ENCODE peak calls at places on chromosomes 4 and X, in five cellular contexts. P is foreskin fibroblast, L is mammary epithelial cell, C is GM23338, N is IMR-90. U is an unnamed sample.

GRCh38 chrX:119425050-119425449 is 25.9 kb downstream of the SLC25A43 start:
- DNase-seq in N (no peak), L (no peak), C (no peak), P (no peak), U (no peak)

GRCh38 chr4:56821394-56822263 is at the start of gene SPINK2:
- DNase-seq in P (no peak), C (peak; percentile 93), N (no peak), L (no peak), U (peak; percentile 35)

GRCh38 chrX:110397904-110398303 is 39.3 kb downstream of the RTL9 start:
- DNase-seq in N (no peak), P (no peak), L (no peak), C (peak; percentile 29), U (no peak)

GRCh38 chr4:10093801-10094552 is 22.6 kb downstream of the WDR1 start:
- DNase-seq in C (no peak), N (peak; percentile 89), P (peak; percentile 65), L (peak; percentile 60), U (peak; percentile 38)

GRCh38 chr4:123415977-123416376 is 19.4 kb downstream of the SPRY1 start:
- DNase-seq in P (peak; percentile 31), C (no peak), L (peak; percentile 56), N (peak; percentile 45), U (peak; percentile 60)

GRCh38 chrX:70479197-70479969 is 34.7 kb downstream of the DLG3 start:
- DNase-seq in L (peak; percentile 60), N (peak; percentile 83), P (peak; percentile 41), C (no peak), U (peak; percentile 78)

GRCh38 chr4:113405874-113406722 is 355.4 kb downstream of the CAMK2D start:
- DNase-seq in L (no peak), C (no peak), N (no peak), P (no peak), U (no peak)

GRCh38 chr4:88341227-88342192 is 37.1 kb upstream of the HERC6 start:
- DNase-seq in L (peak; percentile 77), C (no peak), N (peak; percentile 95), P (peak; percentile 91), U (peak; percentile 88)

GRCh38 chr4:8181844-8182243 is 17.2 kb upstream of the SH3TC1 start:
- DNase-seq in L (no peak), N (no peak), C (no peak), P (no peak), U (no peak)

DNA sequence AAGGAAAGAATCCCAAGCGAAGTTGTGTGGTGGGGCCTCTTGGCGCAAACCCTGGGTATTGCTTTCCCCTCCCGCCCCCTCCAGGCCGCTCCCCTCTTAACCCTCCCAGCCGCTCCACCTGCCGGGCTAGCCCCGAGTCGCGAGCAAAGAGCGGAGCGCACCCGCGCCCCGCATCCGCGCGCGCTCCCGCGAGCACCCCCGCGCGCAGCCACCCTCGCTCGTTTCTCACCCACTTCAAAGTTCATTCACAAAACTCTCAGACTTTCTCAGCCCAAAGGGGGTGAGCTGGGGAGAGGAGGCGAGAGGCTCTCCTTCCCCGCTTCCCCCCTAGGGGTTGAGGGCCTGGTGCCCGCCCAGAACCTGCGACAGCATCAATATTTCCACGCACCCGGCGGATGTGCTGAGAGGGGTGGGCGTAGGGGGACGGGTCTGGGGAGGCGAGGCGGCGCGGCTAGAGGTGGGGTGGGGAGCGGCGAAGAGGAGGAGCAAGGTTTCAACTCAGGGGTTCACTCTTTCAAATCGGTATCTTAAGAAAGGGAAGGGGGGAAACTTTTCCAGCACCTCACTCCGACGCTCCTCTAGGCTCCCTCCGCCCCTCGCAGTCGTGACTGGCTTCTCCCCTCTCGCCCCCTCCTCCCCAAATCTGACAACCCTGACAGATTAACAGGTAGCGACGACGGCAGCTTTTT is 1.8 kb downstream of the MAML3 start:
- DNase-seq in C (peak; percentile 79), N (no peak), L (no peak), P (peak; percentile 57), U (no peak)
- TF ChIP-seq CTCF in C (peak; percentile 48), N (peak; percentile 23), L (no peak), P (peak; percentile 6), U (peak; percentile 23)

GRCh38 chr4:55397024-55397520 is 1.3 kb downstream of the TMEM165 start:
- DNase-seq in L (peak; percentile 29), P (no peak), N (no peak), C (no peak), U (no peak)

GRCh38 chr4:55397521-55398321 is 2.0 kb downstream of the TMEM165 start:
- DNase-seq in C (no peak), L (peak; percentile 86), N (peak; percentile 90), P (peak; percentile 64), U (peak; percentile 90)

GRCh38 chr4:55398966-55399365 is 3.2 kb downstream of the TMEM165 start:
- DNase-seq in L (peak; percentile 13), C (no peak), P (no peak), N (peak; percentile 22), U (no peak)

GRCh38 chr4:55399581-55399980 is 3.8 kb downstream of the TMEM165 start:
- DNase-seq in P (no peak), N (no peak), C (no peak), L (no peak), U (no peak)

GRCh38 chr4:55398461-55398860 is 2.7 kb downstream of the TMEM165 start:
- DNase-seq in C (no peak), P (no peak), L (peak; percentile 83), N (peak; percentile 75), U (peak; percentile 95)
- H3K4me3 ChIP-seq in C (peak overlapping the region; percentile 92), P (peak overlapping the region; percentile 78), L (peak overlapping the region; percentile 74), N (peak overlapping the region; percentile 99), U (peak overlapping the region; percentile 82)

GRCh38 chrX:40244980-40245379 is 147.2 kb upstream of the BCOR start:
- DNase-seq in C (no peak), L (no peak), N (peak; percentile 14), P (no peak), U (no peak)

GRCh38 chrX:40244116-40244515 is 146.4 kb upstream of the BCOR start:
- DNase-seq in N (no peak), L (no peak), C (no peak), P (no peak), U (no peak)

GRCh38 chrX:40243699-40244098 is 145.9 kb upstream of the BCOR start:
- DNase-seq in L (peak; percentile 5), N (no peak), P (no peak), C (no peak), U (no peak)

GRCh38 chrX:40247382-40247781 is 149.6 kb upstream of the BCOR start:
- DNase-seq in P (no peak), N (no peak), L (no peak), C (no peak), U (no peak)

GRCh38 chrX:40245411-40246140 is 147.8 kb upstream of the BCOR start:
- DNase-seq in L (no peak), P (no peak), N (no peak), C (no peak), U (peak; percentile 5)
- TF ChIP-seq CTCF in L (no peak), P (no peak), N (no peak), C (no peak), U (no peak)

DNA sequence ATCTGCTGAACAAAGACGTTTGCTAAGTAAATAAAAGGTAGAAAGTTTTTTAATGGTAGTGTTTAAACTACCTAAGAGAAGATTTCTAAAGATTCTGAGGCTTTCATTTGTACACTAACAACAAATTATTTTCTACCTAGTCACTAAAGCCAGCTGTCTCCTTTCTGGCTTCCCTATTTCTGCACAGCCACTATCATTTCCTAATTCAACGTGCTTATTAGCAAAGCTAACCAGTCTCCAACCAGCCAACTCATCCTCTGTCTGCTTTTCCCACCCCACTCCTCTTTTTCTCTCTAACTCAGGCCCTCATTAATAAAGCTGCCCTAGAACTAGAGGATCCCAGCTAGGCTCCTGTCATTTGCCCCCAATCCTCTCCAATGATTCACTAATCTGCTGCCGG is 118.2 kb downstream of the ZNF827 start:
- DNase-seq in L (no peak), C (no peak), N (peak; percentile 40), P (no peak), U (no peak)
- H3K4me3 ChIP-seq in L (no peak overlapping the region), C (no peak overlapping the region), N (no peak overlapping the region), P (no peak overlapping the region), U (no peak overlapping the region)

GRCh38 chr4:3009422-3009821 is 46.1 kb downstream of the GRK4 start:
- DNase-seq in C (peak; percentile 68), N (no peak), P (peak; percentile 63), L (peak; percentile 65), U (peak; percentile 82)
- TF ChIP-seq CTCF in C (peak; percentile 43), N (peak; percentile 24), P (peak; percentile 22), L (peak; percentile 11), U (peak; percentile 43)

DNA sequence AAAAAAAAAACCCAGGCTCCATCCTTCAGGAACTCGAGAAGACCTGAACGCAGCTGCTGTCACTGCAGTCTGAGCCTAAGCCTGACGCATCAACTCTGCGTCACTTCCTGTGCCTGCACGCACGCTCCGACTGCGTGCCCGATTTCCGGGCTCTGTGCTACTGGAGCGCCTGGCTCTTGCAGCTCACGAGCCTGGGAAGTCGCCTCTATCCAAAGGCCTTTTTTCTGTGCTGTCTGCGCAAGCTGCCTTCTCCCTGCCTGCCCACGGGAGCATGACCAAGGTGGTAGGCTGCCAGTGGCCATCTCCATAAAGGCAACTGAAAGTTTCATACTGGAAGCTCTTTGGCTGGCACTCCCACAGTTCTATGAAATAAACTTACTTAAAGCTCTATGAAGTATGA is 9.9 kb upstream of the GASK1B start:
- DNase-seq in C (peak; percentile 12), N (no peak), L (no peak), P (no peak), U (no peak)
- H3K4me3 ChIP-seq in C (no peak overlapping the region), N (no peak overlapping the region), L (no peak overlapping the region), P (no peak overlapping the region), U (no peak overlapping the region)

DNA sequence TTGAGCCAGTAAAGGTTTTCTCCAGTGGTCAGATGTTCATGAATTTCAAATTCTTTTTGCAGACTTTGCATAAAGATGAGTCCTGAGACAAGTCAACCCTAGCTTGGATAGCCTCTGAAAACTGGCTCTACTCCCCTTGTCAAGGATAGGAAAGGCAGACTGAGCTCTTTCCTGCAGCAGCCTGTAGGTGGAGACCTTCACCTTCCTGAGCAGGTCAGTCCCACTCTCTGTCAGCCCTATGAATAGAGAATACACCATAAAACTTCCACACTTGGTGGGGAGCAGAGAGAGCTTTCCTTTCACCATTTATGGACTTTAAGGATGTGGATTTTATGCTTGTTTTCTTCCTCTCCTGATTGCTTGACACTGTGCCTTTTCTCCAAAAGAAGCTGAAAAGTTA is 41.9 kb downstream of the PCDH19 start:
- DNase-seq in L (peak; percentile 16), P (no peak), N (peak; percentile 0), C (peak; percentile 49), U (peak; percentile 25)
- TF ChIP-seq CTCF in L (peak; percentile 64), P (no peak), N (peak; percentile 5), C (peak; percentile 61), U (peak; percentile 63)

DNA sequence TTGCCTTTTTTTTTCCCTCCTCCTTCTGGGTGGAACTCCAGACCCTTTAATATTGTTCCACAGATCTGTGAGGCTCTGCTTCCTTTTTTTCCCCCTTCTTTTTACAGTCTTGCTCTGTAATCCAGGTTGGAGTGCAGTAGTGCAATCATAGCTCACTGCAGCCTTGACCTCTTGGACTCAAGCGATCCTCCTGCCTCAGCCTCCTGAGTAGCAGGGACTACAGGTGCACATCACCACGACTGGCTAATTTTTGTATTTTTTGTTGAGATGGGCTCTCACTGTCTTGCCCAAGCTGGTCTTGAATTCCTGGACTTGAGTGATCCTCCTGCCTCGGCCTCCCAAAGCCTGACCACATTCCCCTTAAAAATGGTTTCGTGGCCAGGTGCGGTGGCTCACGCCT is 26.8 kb downstream of the NSD2 start:
- DNase-seq in L (no peak), P (no peak), C (no peak), N (no peak), U (no peak)
- H3K4me3 ChIP-seq in L (no peak overlapping the region), P (no peak overlapping the region), C (no peak overlapping the region), N (no peak overlapping the region), U (no peak overlapping the region)

GRCh38 chrX:75968293-75968692 is 183.2 kb upstream of the MAGEE2 start:
- DNase-seq in L (no peak), P (no peak), C (peak; percentile 39), N (no peak), U (no peak)
- TF ChIP-seq CTCF in L (no peak), P (no peak), C (peak; percentile 48), N (no peak), U (no peak)

U was measured in bronchial epithelial cell.